ENCODE peak calls at places on chromosomes 4 and X, in nine cellular contexts. C, P, W, O, I, H, Q, D and Z are unnamed samples.

GRCh38 chr4:123936615-123937014 is 540.0 kb downstream of the SPRY1 start:
- DNase-seq in W (no peak), Q (no peak), P (no peak), C (no peak), D (no peak), H (no peak), O (no peak), I (no peak), Z (no peak)

GRCh38 chrX:150362599-150363481 is at the start of gene MAMLD1:
- DNase-seq in W (peak), H (peak), I (peak), O (no peak), P (peak), C (peak), Q (peak), D (peak), Z (peak)

GRCh38 chrX:76279007-76279406 is 106.1 kb downstream of the PBDC1 start:
- DNase-seq in D (peak), I (peak), H (peak), O (peak), Q (peak), P (peak), W (no peak), C (peak), Z (no peak)

GRCh38 chrX:153687121-153688039 is at the start of gene SLC6A8:
- DNase-seq in P (peak), H (peak), C (peak), Q (peak), O (peak), W (peak), D (peak), I (no peak), Z (no peak)

GRCh38 chr4:2515835-2516550 is 20.5 kb upstream of the FAM193A start:
- DNase-seq in H (no peak), C (no peak), P (no peak), W (no peak), I (no peak), Q (no peak), D (no peak), O (no peak), Z (no peak)

GRCh38 chr4:80331693-80332092 is 3.8 kb upstream of the CFAP299 start:
- DNase-seq in I (no peak), D (no peak), W (no peak), Q (no peak), O (no peak), H (no peak), C (no peak), P (no peak), Z (no peak)

GRCh38 chr4:70632028-70632427 is 3.5 kb downstream of the ENAM start:
- DNase-seq in H (no peak), Q (no peak), D (peak), P (no peak), C (peak), W (no peak), I (peak), O (no peak), Z (no peak)

GRCh38 chr4:71992571-71992970 is 39.2 kb upstream of the NPFFR2 start:
- DNase-seq in W (no peak), D (peak), O (no peak), P (no peak), Q (no peak), C (no peak), I (no peak), H (no peak), Z (no peak)

GRCh38 chr4:120915311-120915710 is 7.2 kb downstream of the PRDM5 start:
- DNase-seq in P (no peak), D (no peak), I (no peak), H (no peak), Q (no peak), W (peak), O (no peak), C (no peak), Z (no peak)

GRCh38 chrX:102976290-102976689 is 39.2 kb downstream of the RAB40AL start:
- DNase-seq in H (no peak), O (no peak), C (no peak), Q (no peak), D (peak), P (no peak), W (no peak), I (no peak), Z (no peak)

GRCh38 chrX:33339219-33339618 is 127.9 kb upstream of the DMD start:
- DNase-seq in I (no peak), H (no peak), D (peak), W (no peak), P (no peak), Q (peak), C (peak), O (no peak), Z (no peak)

GRCh38 chrX:39497717-39498265 is 600.0 kb downstream of the BCOR start:
- DNase-seq in I (no peak), C (no peak), Q (no peak), P (no peak), D (no peak), O (no peak), W (no peak), H (no peak), Z (no peak)

GRCh38 chr4:122632396-122633143 is 11.7 kb upstream of the IL21 start:
- DNase-seq in O (no peak), Q (no peak), H (no peak), C (peak), W (no peak), P (no peak), I (no peak), D (no peak), Z (no peak)

GRCh38 chrX:39816871-39817731 is 280.7 kb downstream of the BCOR start:
- DNase-seq in W (no peak), H (no peak), I (no peak), P (no peak), C (peak), D (peak), Q (peak), O (no peak), Z (no peak)

GRCh38 chr4:161936625-161937133 is 227.1 kb downstream of the FSTL5 start:
- DNase-seq in D (peak), H (no peak), P (no peak), O (no peak), I (peak), W (no peak), C (peak), Q (no peak), Z (no peak)

GRCh38 chr4:186852964-186853391 is 129.3 kb upstream of the FAT1 start:
- DNase-seq in I (no peak), Q (no peak), H (no peak), O (no peak), P (no peak), D (no peak), C (no peak), W (no peak), Z (no peak)

GRCh38 chr4:136651278-136651667 is 881.0 kb downstream of the PCDH18 start:
- DNase-seq in C (peak), I (peak), W (no peak), H (no peak), D (peak), Q (no peak), O (no peak), P (no peak), Z (no peak)

GRCh38 chrX:101219840-101220191 is 230 bp downstream of the DRP2 start:
- DNase-seq in Q (peak), P (no peak), I (no peak), W (no peak), C (peak), H (no peak), D (peak), O (no peak), Z (no peak)

GRCh38 chrX:39577976-39578962 is 519.5 kb downstream of the BCOR start:
- DNase-seq in P (no peak), Q (no peak), O (peak), H (peak), W (no peak), D (no peak), C (peak), I (no peak), Z (no peak)

GRCh38 chr4:62531250-62531649 is 1331.1 kb downstream of the ADGRL3 start:
- DNase-seq in D (no peak), C (no peak), I (no peak), Q (no peak), O (no peak), H (no peak), W (no peak), P (no peak), Z (no peak)

GRCh38 chr4:185238261-185238681 is 28.9 kb downstream of the SNX25 start:
- DNase-seq in D (peak), O (no peak), W (no peak), C (peak), H (no peak), Q (no peak), I (peak), P (no peak), Z (no peak)